ENCODE peak calls at places on chromosomes 4 and X, in four cellular contexts. Y is WTC11, X is HepG2, Q is K562. M is an unnamed sample.

GRCh38 chr4:30630431-30630830 is 89.7 kb upstream of the PCDH7 start:
- DNase-seq in Y (no peak), X (no peak), Q (no peak), M (peak; percentile 3)

GRCh38 chrX:11791090-11791489 is 33.1 kb downstream of the MSL3 start:
- DNase-seq in Y (peak; percentile 8), X (no peak), Q (no peak), M (peak; percentile 11)

GRCh38 chrX:41317487-41318208 is 16.3 kb upstream of the DDX3X start:
- DNase-seq in Y (no peak), X (no peak), Q (no peak), M (no peak)

GRCh38 chr4:171588764-171589163 is 224.4 kb upstream of the GALNTL6 start:
- DNase-seq in Y (no peak), X (no peak), Q (no peak), M (no peak)

GRCh38 chr4:7779194-7779768 is 160.4 kb downstream of the AFAP1 start:
- DNase-seq in Y (no peak), X (no peak), Q (no peak), M (no peak)

GRCh38 chrX:28550331-28550872 is 36.8 kb upstream of the IL1RAPL1 start:
- DNase-seq in Y (no peak), X (no peak), Q (no peak), M (no peak)

GRCh38 chr4:137370206-137370633 is 162.1 kb downstream of the PCDH18 start:
- DNase-seq in Y (no peak), X (no peak), Q (no peak), M (no peak)

GRCh38 chrX:13747836-13748235 is 13.3 kb downstream of the OFD1 start:
- DNase-seq in Y (peak; percentile 13), X (peak; percentile 21), Q (peak; percentile 51), M (peak; percentile 29)

GRCh38 chr4:140359571-140360427 is 13.6 kb upstream of the SCOC start:
- DNase-seq in Y (peak; percentile 89), X (peak; percentile 78), Q (peak; percentile 88), M (peak; percentile 72)

GRCh38 chr4:118787844-118788380 is 48.0 kb downstream of the SEC24D start:
- DNase-seq in Y (no peak), X (no peak), Q (no peak), M (no peak)

GRCh38 chr4:118783887-118784286 is 52.0 kb downstream of the SEC24D start:
- DNase-seq in Y (no peak), X (no peak), Q (no peak), M (no peak)
- TF ChIP-seq ELF4 in Y (no peak), X (no peak), Q (no peak), M (no peak)

GRCh38 chr4:8872402-8873291 is 1.0 kb upstream of the HMX1 start:
- DNase-seq in Y (peak; percentile 36), X (no peak), Q (no peak), M (no peak)

GRCh38 chr4:8870647-8871416 is 807 bp downstream of the HMX1 start:
- DNase-seq in Y (no peak), X (no peak), Q (no peak), M (peak; percentile 38)

GRCh38 chr4:8869002-8869878 is 2.4 kb downstream of the HMX1 start:
- DNase-seq in Y (no peak), X (no peak), Q (no peak), M (no peak)

GRCh38 chr4:8869879-8870646 is 1.6 kb downstream of the HMX1 start:
- DNase-seq in Y (no peak), X (no peak), Q (no peak), M (no peak)

GRCh38 chr4:8871417-8872401 is at the start of gene HMX1:
- DNase-seq in Y (peak; percentile 81), X (no peak), Q (no peak), M (peak; percentile 98)
- TF ChIP-seq ELF4 in Y (no peak), X (no peak), Q (no peak), M (no peak)

DNA sequence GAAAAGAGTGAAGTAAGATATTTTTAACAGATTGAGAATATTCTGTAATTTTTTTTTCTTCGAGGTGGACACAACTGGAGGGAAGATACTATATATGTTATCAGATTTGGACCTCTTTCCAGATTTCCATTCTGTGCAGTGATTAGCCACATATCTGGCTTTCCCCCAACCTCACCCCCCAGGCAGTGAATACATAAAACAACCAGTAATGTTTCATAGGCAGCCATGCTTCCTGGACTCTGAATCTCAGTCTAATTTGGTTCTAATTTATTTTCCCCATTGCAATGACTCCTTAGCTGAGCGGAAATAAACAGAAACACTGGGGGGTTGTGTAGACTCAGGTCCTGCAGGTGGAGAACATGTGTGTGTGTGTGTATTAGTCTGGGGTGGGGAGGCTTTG is 226.5 kb downstream of the FBXW7 start:
- DNase-seq in Y (no peak), X (no peak), Q (no peak), M (no peak)
- TF ChIP-seq ELF4 in Y (no peak), X (no peak), Q (no peak), M (no peak)

GRCh38 chrX:115174548-115174947 is 14.7 kb upstream of the RBMXL3 start:
- DNase-seq in Y (no peak), X (no peak), Q (no peak), M (no peak)
- TF ChIP-seq ELF4 in Y (no peak), X (no peak), Q (no peak), M (no peak)

DNA sequence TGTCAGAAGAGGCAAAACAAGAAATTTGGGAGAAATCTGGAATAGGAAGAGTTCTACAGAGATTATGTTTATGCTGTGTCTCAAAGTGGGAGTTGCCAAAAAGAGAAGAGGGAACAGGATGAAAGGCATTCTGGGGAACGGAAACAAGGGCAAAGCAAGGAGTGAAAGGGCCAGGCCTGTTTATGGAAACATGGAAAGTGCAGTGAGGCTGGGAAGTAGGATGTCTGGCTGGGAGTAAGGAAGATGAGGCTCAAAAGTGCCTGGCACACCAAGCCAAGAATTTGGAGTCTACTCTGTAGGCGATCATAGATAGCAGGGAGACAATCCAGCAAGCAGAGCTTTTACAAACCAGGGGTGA is 1.8 kb upstream of the CUL4B start:
- DNase-seq in Y (no peak), X (no peak), Q (peak; percentile 40), M (no peak)
- TF ChIP-seq ELF4 in Y (no peak), X (no peak), Q (no peak), M (no peak)

GRCh38 chr4:107838763-107839162 is 14.0 kb downstream of the SGMS2 start:
- DNase-seq in Y (no peak), X (no peak), Q (no peak), M (no peak)

GRCh38 chr4:107838138-107838618 is 13.4 kb downstream of the SGMS2 start:
- DNase-seq in Y (no peak), X (no peak), Q (no peak), M (no peak)

GRCh38 chr4:107845721-107846120 is 21.0 kb downstream of the SGMS2 start:
- DNase-seq in Y (no peak), X (no peak), Q (no peak), M (no peak)

GRCh38 chr4:107839166-107839565 is 14.4 kb downstream of the SGMS2 start:
- DNase-seq in Y (no peak), X (no peak), Q (no peak), M (no peak)

DNA sequence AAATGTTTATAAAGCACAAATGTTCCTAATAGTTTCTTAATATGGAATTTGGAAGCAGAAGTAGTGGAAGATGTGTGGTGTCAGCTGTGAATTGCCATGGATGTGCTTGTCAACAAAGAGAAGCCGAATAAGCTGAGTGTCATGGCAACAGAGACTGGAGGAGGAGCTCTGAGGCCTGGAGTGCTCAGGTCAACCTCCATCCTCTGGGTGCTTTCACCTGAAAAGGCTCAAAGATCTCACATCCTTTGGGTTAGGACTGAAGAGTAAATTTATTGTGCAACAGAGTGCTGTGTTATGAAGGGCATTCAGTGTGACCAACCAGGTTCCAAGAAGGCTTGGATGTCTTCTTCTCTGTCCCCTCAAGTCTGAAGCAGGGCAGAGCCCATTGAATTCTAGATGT is 18.7 kb downstream of the SGMS2 start:
- DNase-seq in Y (no peak), X (peak; percentile 37), Q (no peak), M (no peak)
- TF ChIP-seq ELF4 in Y (no peak), X (no peak), Q (no peak), M (no peak)

DNA sequence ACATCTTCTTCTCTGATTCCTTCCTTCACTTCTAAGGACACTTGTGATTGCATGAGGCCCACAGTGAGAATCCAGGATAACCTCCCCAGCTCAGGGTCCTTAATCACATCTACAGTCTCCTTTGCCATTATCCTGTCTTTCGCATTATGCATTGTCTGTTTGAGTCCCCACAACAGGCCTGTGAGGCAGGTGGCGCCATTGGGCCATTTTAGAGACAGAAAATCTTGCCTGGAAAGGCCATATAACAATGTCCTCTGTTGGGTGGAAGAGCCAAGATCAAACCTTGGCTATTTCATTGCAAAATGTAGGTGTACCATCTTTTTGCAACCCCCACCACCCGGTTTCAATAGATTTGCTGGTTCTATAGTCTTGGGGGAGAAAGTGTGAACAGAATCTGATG is 11.8 kb upstream of the DCUN1D4 start:
- DNase-seq in Y (peak; percentile 67), X (peak; percentile 46), Q (peak; percentile 72), M (peak; percentile 38)
- TF ChIP-seq ELF4 in Y (no peak), X (no peak), Q (no peak), M (no peak)

GRCh38 chrX:153572601-153573000 is 26.3 kb downstream of the CCNQ start:
- DNase-seq in Y (no peak), X (no peak), Q (no peak), M (no peak)

GRCh38 chrX:153568612-153569011 is 30.3 kb downstream of the CCNQ start:
- DNase-seq in Y (peak; percentile 24), X (no peak), Q (peak; percentile 11), M (no peak)

GRCh38 chrX:153573999-153574398 is 24.9 kb downstream of the CCNQ start:
- DNase-seq in Y (no peak), X (no peak), Q (peak; percentile 40), M (no peak)

GRCh38 chrX:153569475-153569874 is 29.5 kb downstream of the CCNQ start:
- DNase-seq in Y (no peak), X (peak; percentile 5), Q (peak; percentile 24), M (no peak)

GRCh38 chrX:153571159-153571908 is 27.6 kb downstream of the CCNQ start:
- DNase-seq in Y (no peak), X (no peak), Q (no peak), M (no peak)
- TF ChIP-seq ELF4 in Y (no peak), X (no peak), Q (no peak), M (no peak)

GRCh38 chr4:107997001-107997788 is 7.5 kb downstream of the HADH start:
- DNase-seq in Y (no peak), X (no peak), Q (no peak), M (no peak)
- TF ChIP-seq ELF4 in Y (no peak), X (no peak), Q (no peak), M (no peak)

DNA sequence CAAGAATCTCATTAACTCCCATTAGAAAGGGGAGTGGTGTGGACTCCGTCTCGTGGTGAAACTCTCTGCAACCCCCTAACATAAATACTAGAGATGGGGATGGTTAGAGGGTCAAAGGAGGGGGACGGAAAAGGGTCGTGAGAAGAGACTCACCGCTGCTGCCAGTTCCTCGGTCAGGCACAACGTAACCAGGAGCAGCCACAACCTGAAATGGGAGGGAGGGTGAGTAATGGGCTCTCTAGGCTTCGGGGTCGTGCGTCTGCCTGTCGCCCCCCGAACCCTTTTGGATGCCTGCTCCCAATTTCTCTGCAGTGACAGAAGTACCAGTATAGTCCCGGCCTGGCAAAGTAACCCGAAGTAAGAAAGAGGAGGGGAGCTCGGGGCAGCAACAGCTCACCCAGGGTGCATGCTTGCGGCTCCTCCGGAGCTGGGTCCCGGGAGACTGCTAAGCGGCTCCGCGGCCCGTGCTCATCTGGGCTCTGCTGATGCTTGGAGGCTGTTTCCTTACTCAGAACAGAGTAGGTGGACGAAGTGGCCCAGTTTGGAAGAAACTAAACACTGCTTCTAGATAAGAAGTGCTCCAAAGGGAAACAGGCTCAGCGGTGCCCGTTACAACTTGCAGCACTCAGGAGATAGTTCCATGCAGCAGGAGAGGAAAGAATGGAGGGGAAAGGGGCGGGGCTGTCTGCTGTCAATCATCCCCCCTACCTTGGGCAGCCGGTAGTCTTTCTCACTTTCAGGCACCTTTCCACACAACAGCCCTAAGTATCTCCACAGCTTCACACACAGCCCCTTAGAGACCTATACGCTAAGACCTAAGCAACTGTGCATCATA is at the start of gene COL4A6:
- DNase-seq in Y (peak; percentile 73), X (peak; percentile 23), Q (peak; percentile 15), M (peak; percentile 56)
- TF ChIP-seq ELF4 in Y (no peak), X (no peak), Q (no peak), M (no peak)